ENCODE peak calls at places on chromosomes 6 and 20, in four cellular contexts. M, G, W and L are unnamed samples.

GRCh38 chr6:41917528-41917927 is 3.4 kb downstream of the MED20 start:
- DNase-seq in M (peak), W (no peak), G (no peak), L (no peak)

GRCh38 chr6:122712093-122712863 is 67.2 kb upstream of the FABP7 start:
- DNase-seq in W (no peak), M (peak), G (no peak), L (no peak)

GRCh38 chr6:143782517-143782916 is 60.6 kb upstream of the LTV1 start:
- DNase-seq in M (no peak), W (no peak), G (no peak), L (no peak)

GRCh38 chr6:66429220-66429619 is 722.2 kb upstream of the EYS start:
- DNase-seq in G (no peak), M (no peak), W (no peak), L (no peak)

GRCh38 chr6:102127253-102127652 is 733.7 kb downstream of the GRIK2 start:
- DNase-seq in G (no peak), M (no peak), W (no peak), L (no peak)

GRCh38 chr6:46218457-46218856 is 47.7 kb upstream of the ENPP5 start:
- DNase-seq in G (no peak), W (no peak), M (no peak), L (no peak)

GRCh38 chr6:37273697-37274096 is 15.8 kb upstream of the TMEM217 start:
- DNase-seq in G (no peak), W (no peak), M (no peak), L (no peak)

GRCh38 chr20:19976595-19977372 is 40.4 kb upstream of the NAA20 start:
- DNase-seq in W (peak), G (no peak), M (peak), L (peak)

GRCh38 chr6:113994934-113995342 is 24.0 kb upstream of the HDAC2 start:
- DNase-seq in W (no peak), G (peak), M (peak), L (no peak)

GRCh38 chr6:73631849-73632248 is 21.9 kb downstream of the SLC17A5 start:
- DNase-seq in M (no peak), W (no peak), G (no peak), L (no peak)

GRCh38 chr20:25022680-25023079 is 30.1 kb upstream of the APMAP start:
- DNase-seq in G (no peak), M (no peak), W (peak), L (peak)

GRCh38 chr6:15628499-15629131 is 34.2 kb downstream of the DTNBP1 start:
- DNase-seq in G (peak), W (no peak), M (peak), L (no peak)

GRCh38 chr20:17503501-17504325 is 27.5 kb downstream of the BFSP1 start:
- DNase-seq in W (no peak), G (no peak), M (no peak), L (no peak)

GRCh38 chr6:157209865-157210530 is 113.3 kb downstream of the TMEM242 start:
- DNase-seq in G (no peak), M (no peak), W (no peak), L (no peak)

GRCh38 chr6:164505425-164505824 is 804.0 kb downstream of the C6orf118 start:
- DNase-seq in W (no peak), G (no peak), M (no peak), L (no peak)

GRCh38 chr6:121971886-121972285 is 427.6 kb upstream of the HSF2 start:
- DNase-seq in G (no peak), W (no peak), M (no peak), L (no peak)

GRCh38 chr6:16136536-16137450 is 7.9 kb downstream of the MYLIP start:
- DNase-seq in M (peak), G (peak), W (no peak), L (peak)

GRCh38 chr20:60453847-60454246 is 495.6 kb downstream of the CDH26 start:
- DNase-seq in W (no peak), G (no peak), M (no peak), L (no peak)

GRCh38 chr6:63307581-63308246 is 12.1 kb downstream of the LGSN start:
- DNase-seq in M (no peak), W (no peak), G (no peak), L (no peak)